ENCODE peak calls at places on chromosome 1, in ten cellular contexts. V, B, X, A, L, E, J, R, C and Q are unnamed samples.

GRCh38 chr1:31976401-31976800 is 37.3 kb upstream of the KHDRBS1 start:
- DNase-seq in X (no peak), R (no peak), L (peak), J (no peak), V (no peak), B (no peak), A (no peak), C (no peak), E (no peak), Q (no peak)

GRCh38 chr1:40977721-40978120 is 1.8 kb upstream of the CTPS1 start:
- DNase-seq in B (no peak), J (no peak), A (no peak), X (no peak), L (no peak), C (no peak), V (no peak), R (no peak), E (no peak), Q (no peak)

GRCh38 chr1:19336543-19336942 is 24.4 kb downstream of the SLC66A1 start:
- DNase-seq in B (no peak), X (no peak), E (no peak), L (no peak), V (no peak), J (peak), C (no peak), R (no peak), A (no peak), Q (peak)

GRCh38 chr1:8276173-8276914 is 41.6 kb upstream of the SLC45A1 start:
- DNase-seq in R (no peak), B (no peak), J (no peak), E (no peak), X (no peak), C (no peak), V (no peak), A (no peak), L (no peak), Q (no peak)

GRCh38 chr1:88228153-88228552 is 455.9 kb upstream of the PKN2 start:
- DNase-seq in X (no peak), J (no peak), C (no peak), L (no peak), E (no peak), A (no peak), R (no peak), V (no peak), B (no peak), Q (no peak)

GRCh38 chr1:101290119-101290921 is 53.5 kb downstream of the S1PR1 start:
- DNase-seq in B (no peak), R (no peak), L (no peak), E (no peak), V (no peak), A (no peak), X (no peak), C (no peak), J (no peak), Q (no peak)

GRCh38 chr1:213388199-213388598 is 337.2 kb downstream of the RPS6KC1 start:
- DNase-seq in A (no peak), B (no peak), J (no peak), E (no peak), L (no peak), R (no peak), V (no peak), X (no peak), C (peak), Q (no peak)

GRCh38 chr1:3805038-3805437 is 8.7 kb upstream of the LRRC47 start:
- DNase-seq in E (no peak), A (no peak), V (no peak), L (no peak), C (no peak), R (no peak), B (peak), J (no peak), X (no peak), Q (no peak)

GRCh38 chr1:219555802-219556201 is 57.1 kb downstream of the ZC3H11B start:
- DNase-seq in C (no peak), J (no peak), L (peak), X (no peak), V (no peak), B (no peak), R (no peak), A (no peak), E (no peak), Q (no peak)

GRCh38 chr1:236275061-236275460 is 6.7 kb downstream of the ERO1B start:
- DNase-seq in X (no peak), V (no peak), R (no peak), B (no peak), A (no peak), E (no peak), C (no peak), L (no peak), J (no peak), Q (no peak)

GRCh38 chr1:234879157-234880080 is 249.2 kb downstream of the TOMM20 start:
- DNase-seq in J (no peak), E (no peak), A (no peak), X (no peak), R (no peak), L (no peak), V (peak), C (peak), B (no peak), Q (no peak)

GRCh38 chr1:247385283-247385682 is 30.7 kb upstream of the NLRP3 start:
- DNase-seq in L (no peak), C (no peak), E (no peak), V (no peak), A (no peak), X (no peak), B (no peak), J (no peak), R (no peak), Q (no peak)

GRCh38 chr1:200911361-200911760 is 16.7 kb downstream of the INAVA start:
- DNase-seq in C (no peak), J (no peak), R (no peak), V (no peak), A (no peak), L (no peak), X (no peak), E (no peak), B (peak), Q (no peak)

GRCh38 chr1:94265931-94266330 is 28.5 kb upstream of the ARHGAP29 start:
- DNase-seq in X (no peak), E (no peak), A (no peak), C (no peak), J (no peak), B (no peak), L (no peak), V (no peak), R (no peak), Q (no peak)

GRCh38 chr1:168148916-168149315 is 12.2 kb upstream of the GPR161 start:
- DNase-seq in A (no peak), V (no peak), L (no peak), X (no peak), C (no peak), R (no peak), E (no peak), J (no peak), B (no peak), Q (no peak)

GRCh38 chr1:164702216-164702615 is 143.2 kb downstream of the PBX1 start:
- DNase-seq in V (no peak), B (no peak), C (no peak), E (no peak), L (no peak), R (no peak), A (no peak), J (no peak), X (no peak), Q (no peak)

GRCh38 chr1:51519857-51520699 is 1.0 kb upstream of the EPS15 start:
- DNase-seq in X (no peak), C (no peak), V (no peak), B (no peak), L (no peak), E (no peak), J (no peak), R (no peak), A (no peak), Q (no peak)

GRCh38 chr1:56446531-56447098 is 132.7 kb downstream of the PLPP3 start:
- DNase-seq in J (no peak), A (no peak), X (no peak), R (no peak), V (no peak), B (no peak), L (peak), C (no peak), E (no peak), Q (no peak)

GRCh38 chr1:53544731-53545515 is 85.7 kb downstream of the DMRTB1 start:
- DNase-seq in X (no peak), B (peak), V (no peak), L (no peak), C (peak), R (peak), A (no peak), J (no peak), E (no peak), Q (no peak)